ENCODE peak calls at places on chromosomes 1 and 21, in nine cellular contexts. F is nucleus accumbens; E is activated naive CD8-positive, alpha-beta T cell treated with anti-CD3 and anti-CD28 coated beads, Interleukin-2, amount 50 U/mL, for 24 hours; J is GM10248; X is GM03348; U is cardiac muscle cell; A is G401; V is endothelial cell; H is spleen. N is an unnamed sample.

GRCh38 chr21:42317341-42317741 is 2.1 kb upstream of the TFF3 start:
- DNase-seq in U (no peak), X (no peak), F (no peak), H (no peak), A (no peak), J (no peak), E (no peak), V (no peak), N (no peak)

GRCh38 chr1:26743426-26744059 is 44.2 kb upstream of the PIGV start:
- DNase-seq in V (no peak), X (no peak), F (no peak), H (no peak), E (no peak), U (no peak), J (no peak), A (no peak), N (no peak)

GRCh38 chr1:9892563-9893528 is 17.2 kb downstream of the CTNNBIP1 start:
- DNase-seq in A (peak), H (peak), J (no peak), U (no peak), E (no peak), V (no peak), X (peak), F (no peak), N (no peak)

GRCh38 chr1:179380299-179380698 is 14.5 kb downstream of the AXDND1 start:
- DNase-seq in J (no peak), F (no peak), V (no peak), A (no peak), X (peak), U (no peak), E (no peak), H (no peak), N (no peak)

GRCh38 chr1:172932981-172933380 is 117.8 kb downstream of the TNFSF18 start:
- DNase-seq in X (no peak), E (no peak), J (no peak), U (no peak), V (no peak), A (no peak), F (no peak), H (no peak), N (no peak)

GRCh38 chr1:198633675-198634121 is 5.1 kb upstream of the PTPRC start:
- DNase-seq in A (no peak), X (no peak), E (no peak), H (peak), V (no peak), U (no peak), F (no peak), J (no peak), N (no peak)

GRCh38 chr1:8970870-8971337 is 25.2 kb downstream of the CA6 start:
- DNase-seq in V (no peak), X (no peak), F (no peak), U (no peak), E (peak), H (peak), J (peak), A (no peak), N (no peak)

GRCh38 chr21:45463871-45464270 is 58.9 kb downstream of the COL18A1 start:
- DNase-seq in F (no peak), U (no peak), A (no peak), J (no peak), V (no peak), X (no peak), H (no peak), E (no peak), N (no peak)

GRCh38 chr21:33268736-33269441 is 2.7 kb downstream of the IL10RB start:
- DNase-seq in A (peak), J (peak), V (no peak), F (no peak), U (no peak), E (peak), H (no peak), X (no peak), N (no peak)

GRCh38 chr1:188782220-188782841 is 1695.3 kb downstream of the BRINP3 start:
- DNase-seq in X (peak), H (no peak), U (peak), J (peak), A (peak), F (no peak), V (peak), E (no peak), N (no peak)

GRCh38 chr1:75908717-75909152 is 23.5 kb downstream of the ASB17 start:
- DNase-seq in F (no peak), J (peak), U (peak), E (no peak), A (peak), V (peak), X (peak), H (no peak), N (no peak)

GRCh38 chr1:230577537-230577936 is 64.7 kb upstream of the COG2 start:
- DNase-seq in U (no peak), H (no peak), J (no peak), E (no peak), F (no peak), A (no peak), X (no peak), V (no peak), N (no peak)

GRCh38 chr1:43306688-43307457 is 6.1 kb downstream of the TIE1 start:
- DNase-seq in A (no peak), E (no peak), H (peak), X (no peak), V (no peak), J (no peak), U (no peak), F (no peak), N (no peak)

GRCh38 chr1:193338194-193338593 is 151.8 kb upstream of the B3GALT2 start:
- DNase-seq in E (no peak), H (no peak), U (no peak), F (no peak), A (no peak), V (no peak), X (peak), J (peak), N (no peak)

GRCh38 chr1:177181280-177181630 is 10.5 kb downstream of the BRINP2 start:
- DNase-seq in F (peak), V (peak), E (no peak), A (no peak), H (no peak), X (peak), U (no peak), J (peak), N (no peak)

GRCh38 chr1:21338568-21339401 is 48.5 kb upstream of the ECE1 start:
- DNase-seq in X (no peak), A (no peak), J (no peak), V (no peak), U (no peak), H (peak), E (no peak), F (no peak), N (no peak)

GRCh38 chr1:162230096-162230495 is 146.6 kb downstream of the SPATA46 start:
- DNase-seq in H (no peak), V (peak), A (peak), X (no peak), U (peak), J (no peak), F (no peak), E (no peak), N (no peak)

GRCh38 chr1:43835141-43836021 is 98.2 kb upstream of the ARTN start:
- DNase-seq in A (peak), V (no peak), X (peak), H (no peak), E (peak), F (no peak), U (no peak), J (no peak), N (no peak)